ENCODE peak calls at places on chromosome 14, in seven cellular contexts. X is uterus, S is Peyer's patch, O is pancreas, A is left ventricle myocardium inferior, N is choroid plexus epithelial cell, V is psoas muscle. T is an unnamed sample.

GRCh38 chr14:24430682-24431568 is 1.2 kb downstream of the KHNYN start:
- DNase-seq in X (peak), S (peak), O (peak), A (no peak), N (peak), V (no peak), T (peak)

GRCh38 chr14:87935895-87936294 is 57.1 kb downstream of the GALC start:
- DNase-seq in X (no peak), S (no peak), O (peak), A (no peak), N (no peak), V (no peak), T (no peak)

GRCh38 chr14:76975865-76976622 is 52.5 kb downstream of the IRF2BPL start:
- DNase-seq in X (no peak), S (no peak), O (no peak), A (no peak), N (no peak), V (no peak), T (no peak)

GRCh38 chr14:92223027-92223426 is 99.9 kb upstream of the SLC24A4 start:
- DNase-seq in X (no peak), S (no peak), O (no peak), A (peak), N (no peak), V (no peak), T (no peak)

GRCh38 chr14:73526036-73526984 is 10.6 kb upstream of the ACOT1 start:
- DNase-seq in X (no peak), S (no peak), O (peak), A (peak), N (no peak), V (peak), T (peak)

GRCh38 chr14:81637639-81638038 is 104.0 kb upstream of the SEL1L start:
- DNase-seq in X (no peak), S (no peak), O (no peak), A (no peak), N (no peak), V (no peak), T (no peak)

GRCh38 chr14:24351517-24351916 is 11.7 kb upstream of the RIPK3 start:
- DNase-seq in X (no peak), S (no peak), O (no peak), A (no peak), N (peak), V (no peak), T (peak)

GRCh38 chr14:30251557-30252100 is 307.3 kb upstream of the G2E3 start:
- DNase-seq in X (no peak), S (no peak), O (no peak), A (no peak), N (peak), V (no peak), T (no peak)

DNA sequence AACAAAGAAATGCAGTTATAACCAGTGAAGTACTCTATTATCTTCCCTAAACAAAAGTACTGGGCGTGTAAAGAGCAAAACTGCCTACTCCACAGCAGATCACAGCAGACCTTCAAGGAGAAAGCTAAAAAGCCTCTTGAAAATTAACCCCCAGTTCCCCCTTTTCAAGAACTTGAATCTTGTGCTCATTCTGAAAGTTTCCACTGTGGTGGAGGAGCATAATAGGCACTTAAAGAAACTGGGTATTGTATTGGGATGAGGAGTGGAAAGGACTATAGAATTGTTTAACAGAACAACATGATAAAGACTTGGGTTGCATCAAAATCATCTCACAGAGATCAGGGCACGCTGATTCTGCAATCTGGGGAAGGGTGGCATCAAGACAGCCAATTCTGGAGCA is 51.1 kb downstream of the SLC25A47 start:
- DNase-seq in X (no peak), S (no peak), O (no peak), A (no peak), N (no peak), V (no peak), T (no peak)
- H3K4me3 ChIP-seq in X (no peak), S (peak), O (no peak), A (peak), N (peak), V (peak), T (peak)

GRCh38 chr14:80127466-80127865 is 83.8 kb downstream of the DIO2 start:
- DNase-seq in X (no peak), S (no peak), O (no peak), A (no peak), N (no peak), V (no peak), T (no peak)
- TF ChIP-seq CTCF in X (no peak), S (no peak), O (no peak), A (no peak), N (no peak), V (no peak), T (no peak)

DNA sequence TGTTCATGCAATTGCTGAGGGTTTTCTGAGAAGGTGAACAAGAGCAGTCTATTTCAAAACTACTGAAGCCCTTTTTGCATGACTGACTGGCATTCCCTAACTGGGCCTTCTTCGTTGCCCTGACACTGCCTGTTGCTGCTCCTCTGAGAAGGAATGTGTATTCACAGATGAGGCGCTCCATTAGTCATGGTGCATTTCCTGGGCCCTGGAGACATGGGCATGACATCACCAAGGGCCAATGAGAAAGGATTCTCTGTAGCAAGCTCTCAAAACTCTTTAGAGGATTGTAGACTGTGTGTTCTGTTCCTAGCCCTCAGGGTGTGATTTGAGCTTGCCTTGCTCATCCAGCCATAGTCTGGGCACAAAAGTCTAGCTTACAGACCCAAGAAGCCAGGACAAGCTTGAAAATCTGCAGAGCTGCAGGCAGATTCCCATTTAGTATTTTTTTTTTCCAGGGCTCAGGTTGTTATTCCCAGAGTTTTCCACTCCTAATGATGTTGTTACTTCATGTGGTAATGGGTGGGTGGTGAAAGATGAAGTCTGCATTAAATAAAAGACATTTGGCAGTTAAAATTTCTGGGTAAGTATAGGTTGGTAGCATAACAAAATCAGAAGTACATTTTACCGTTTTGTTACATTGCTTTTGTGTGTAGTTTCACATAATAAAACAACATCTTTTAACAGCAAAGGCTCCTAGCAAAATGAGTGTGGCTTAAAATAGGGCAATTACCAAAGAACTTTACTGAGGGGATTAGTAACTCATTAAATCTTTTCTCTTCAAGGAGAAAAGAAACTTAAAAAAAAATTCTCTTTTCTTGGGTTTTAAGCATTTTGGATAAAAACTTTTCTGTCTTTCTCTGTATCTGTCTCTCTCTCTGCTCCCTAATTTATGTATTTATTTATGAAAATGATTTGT is 318.4 kb downstream of the RAD51B start:
- DNase-seq in X (peak), S (no peak), O (peak), A (no peak), N (peak), V (peak), T (peak)
- H3K4me3 ChIP-seq in X (no peak), S (no peak), O (no peak), A (no peak), N (no peak), V (no peak), T (no peak)

DNA sequence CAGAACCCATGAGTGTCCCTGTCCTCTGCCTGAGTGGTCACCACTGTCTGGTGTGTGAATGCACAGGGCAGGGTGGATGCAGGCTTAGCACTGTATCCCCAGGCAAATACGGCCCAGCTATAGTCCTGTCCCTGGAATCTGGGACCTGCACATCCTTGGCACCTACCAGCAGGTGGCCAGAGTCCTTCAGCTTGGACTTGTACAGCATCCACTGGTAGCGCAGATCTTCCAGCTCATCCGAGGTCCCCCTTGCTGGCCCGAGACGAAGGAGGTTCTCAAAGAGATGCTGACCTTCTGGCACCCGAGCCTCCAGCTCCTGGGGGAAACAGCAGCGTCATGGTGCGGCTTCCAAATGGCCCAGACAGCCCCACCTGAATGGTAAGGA is 83.4 kb downstream of the SYNE3 start:
- DNase-seq in X (no peak), S (no peak), O (no peak), A (no peak), N (no peak), V (no peak), T (no peak)
- TF ChIP-seq CTCF in X (no peak), S (no peak), O (no peak), A (no peak), N (peak), V (no peak), T (no peak)

GRCh38 chr14:21385170-21385904 is 1.5 kb upstream of the SUPT16H start:
- DNase-seq in X (no peak), S (peak), O (no peak), A (no peak), N (no peak), V (no peak), T (no peak)
- H3K4me3 ChIP-seq in X (no peak), S (no peak), O (no peak), A (peak), N (no peak), V (peak), T (no peak)

T was measured in fibroblast of the aortic adventitia.